ENCODE peak calls at places on chromosomes 6 and 20, in seven cellular contexts. J is naive thymus-derived CD8-positive, alpha-beta T cell; P is hypothalamus; R is HFF-Myc; S is adrenal gland; A is endothelial cell of umbilical vein; X is progenitor cell of endocrine pancreas. E is an unnamed sample.

GRCh38 chr6:87658516-87658915 is 43.5 kb downstream of the AKIRIN2 start:
- DNase-seq in S (no peak), R (no peak), X (no peak), P (no peak), J (no peak), A (no peak), E (no peak)

GRCh38 chr6:94510877-94511276 is 1066.5 kb upstream of the MANEA start:
- DNase-seq in J (no peak), R (no peak), P (no peak), A (no peak), S (no peak), X (no peak), E (no peak)

GRCh38 chr6:21710908-21711627 is 117.5 kb downstream of the SOX4 start:
- DNase-seq in P (no peak), S (no peak), R (no peak), J (no peak), A (no peak), X (no peak), E (no peak)

GRCh38 chr6:145772846-145773245 is 37.5 kb upstream of the EPM2A start:
- DNase-seq in P (no peak), S (no peak), X (no peak), A (no peak), J (no peak), R (no peak), E (no peak)

GRCh38 chr6:142746524-142746923 is 198.5 kb downstream of the HIVEP2 start:
- DNase-seq in S (peak), A (peak), P (no peak), R (no peak), X (peak), J (peak), E (peak)

GRCh38 chr6:141726158-141726557 is 406.6 kb upstream of the GJE1 start:
- DNase-seq in A (peak), P (no peak), S (no peak), R (no peak), X (no peak), J (no peak), E (peak)

GRCh38 chr6:30618270-30618787 is 689 bp downstream of the MRPS18B start:
- DNase-seq in J (no peak), X (no peak), A (no peak), R (no peak), S (no peak), P (no peak), E (no peak)

GRCh38 chr6:54244430-54244829 is 63.8 kb upstream of the TINAG start:
- DNase-seq in A (peak), R (no peak), P (no peak), J (no peak), S (no peak), X (no peak), E (peak)

GRCh38 chr6:134031696-134032255 is 20.6 kb downstream of the SLC2A12 start:
- DNase-seq in R (no peak), S (no peak), J (no peak), A (no peak), X (no peak), P (no peak), E (no peak)

GRCh38 chr6:5173862-5174643 is 86.7 kb downstream of the LYRM4 start:
- DNase-seq in P (no peak), R (no peak), X (no peak), J (peak), A (no peak), S (no peak), E (peak)

GRCh38 chr20:25065625-25066338 is 7.8 kb upstream of the ACSS1 start:
- DNase-seq in X (no peak), S (peak), A (peak), P (no peak), J (peak), R (no peak), E (peak)

GRCh38 chr6:130434174-130434873 is 68.5 kb downstream of the TMEM200A start:
- DNase-seq in P (no peak), S (no peak), R (peak), A (no peak), J (no peak), X (no peak), E (no peak)

GRCh38 chr6:127102299-127102698 is 16.2 kb upstream of the RSPO3 start:
- DNase-seq in R (no peak), J (no peak), A (no peak), S (no peak), X (no peak), P (no peak), E (peak)

GRCh38 chr6:2432258-2432657 is 186.9 kb upstream of the GMDS start:
- DNase-seq in X (no peak), P (no peak), J (no peak), R (peak), A (no peak), S (no peak), E (no peak)

GRCh38 chr6:865846-866245 is 172.9 kb upstream of the EXOC2 start:
- DNase-seq in P (no peak), S (no peak), X (no peak), R (no peak), J (no peak), A (no peak), E (no peak)

GRCh38 chr20:56359212-56360132 is 698 bp downstream of the FAM210B start:
- DNase-seq in S (peak), R (no peak), X (peak), A (peak), P (peak), J (no peak), E (peak)

GRCh38 chr6:158010591-158011477 is 29.2 kb downstream of the SYNJ2 start:
- DNase-seq in R (no peak), P (no peak), J (no peak), X (no peak), S (peak), A (no peak), E (no peak)

E was measured in dermis blood vessel endothelial cell.